ENCODE peak calls at places on chromosomes 3 and 15, in four cellular contexts. S is Peyer's patch, B is GM23248, G is kidney. Y is an unnamed sample. For H3K36me3, the result is how much of the 10 kb centered on the place peaks cover.

GRCh38 chr3:49901351-49902339 is 2.0 kb downstream of the MST1R start:
- DNase-seq in G (no peak), B (peak), S (no peak), Y (no peak)

GRCh38 chr3:117063910-117064309 is 354.3 kb downstream of the TUSC7 start:
- DNase-seq in S (no peak), G (no peak), B (peak), Y (no peak)

GRCh38 chr15:97084650-97085049 is 754.1 kb downstream of the NR2F2 start:
- DNase-seq in S (no peak), B (no peak), G (no peak), Y (no peak)

GRCh38 chr15:56731571-56731970 is 1.7 kb downstream of the ZNF280D start:
- DNase-seq in S (no peak), G (no peak), B (no peak), Y (no peak)

GRCh38 chr3:106578911-106579310 is 710.1 kb upstream of the CBLB start:
- DNase-seq in B (peak), S (no peak), G (no peak), Y (no peak)

GRCh38 chr3:62493116-62493801 is 119.9 kb upstream of the FEZF2 start:
- DNase-seq in G (no peak), B (peak), S (no peak), Y (no peak)

GRCh38 chr3:97871788-97872187 is 50.0 kb downstream of the CRYBG3 start:
- DNase-seq in S (no peak), B (peak), G (no peak), Y (no peak)

GRCh38 chr15:31478781-31479221 is 152.2 kb downstream of the KLF13 start:
- DNase-seq in S (no peak), B (no peak), G (peak), Y (no peak)

GRCh38 chr15:55282284-55282833 is 7.3 kb downstream of the RAB27A start:
- DNase-seq in G (no peak), B (peak), S (no peak), Y (no peak)

GRCh38 chr3:127804141-127804540 is 18.2 kb downstream of the MGLL start:
- DNase-seq in S (no peak), G (no peak), B (no peak), Y (no peak)

GRCh38 chr3:20935791-20936190 is 749.8 kb upstream of the SGO1 start:
- DNase-seq in S (no peak), G (no peak), B (peak), Y (no peak)

GRCh38 chr15:79682285-79682684 is 214.5 kb downstream of the MTHFS start:
- DNase-seq in G (peak), S (no peak), B (peak), Y (no peak)

GRCh38 chr3:190116551-190117067 is 4.1 kb downstream of the P3H2 start:
- DNase-seq in B (peak), G (no peak), S (no peak), Y (no peak)

GRCh38 chr3:151425640-151426336 is 35.1 kb downstream of the IGSF10 start:
- DNase-seq in B (peak), S (no peak), G (no peak), Y (no peak)

GRCh38 chr3:8767667-8768363 is 1.6 kb downstream of the OXTR start:
- DNase-seq in B (peak), S (no peak), G (no peak), Y (no peak)

GRCh38 chr15:42348083-42348482 is 11.2 kb upstream of the CAPN3 start:
- DNase-seq in S (no peak), G (no peak), B (peak), Y (no peak)

GRCh38 chr3:42911551-42911950 is 5.6 kb downstream of the ZNF662 start:
- DNase-seq in B (no peak), S (no peak), G (no peak), Y (no peak)
- H3K36me3 ChIP-seq in B (under half), S (under half), G (under half), Y (under half)

DNA sequence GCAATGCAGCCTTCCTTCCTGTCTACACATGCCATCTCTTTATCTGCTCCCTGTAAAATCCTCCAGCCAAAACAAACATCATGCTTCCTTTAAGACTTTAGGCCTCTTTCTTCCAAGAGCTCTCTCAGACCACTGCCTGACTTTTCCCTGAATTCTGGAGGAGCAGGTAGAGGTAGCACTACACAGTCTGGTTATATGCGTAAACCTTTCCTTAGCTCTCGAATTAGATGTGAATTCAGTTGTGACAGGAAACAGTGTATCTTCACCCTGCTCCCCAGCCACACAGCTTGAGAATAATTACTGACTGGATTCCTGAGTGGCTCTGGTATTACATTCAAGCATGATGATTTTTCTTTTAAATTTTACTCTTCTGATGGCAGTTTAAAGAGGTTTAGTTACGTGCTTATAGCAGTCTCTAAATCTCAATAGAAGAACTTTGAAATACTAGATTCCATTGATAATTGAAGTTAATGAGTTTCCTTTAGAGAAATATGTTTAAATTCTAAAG is 98.7 kb downstream of the FNDC3B start:
- DNase-seq in G (no peak), B (peak), S (no peak), Y (no peak)
- H3K4me3 ChIP-seq in G (no peak), B (no peak), S (no peak), Y (no peak)

GRCh38 chr3:52527732-52528595 is 5.7 kb downstream of the NT5DC2 start:
- DNase-seq in G (peak), S (no peak), B (no peak), Y (no peak)

GRCh38 chr3:52525666-52526065 is 8.0 kb downstream of the NT5DC2 start:
- DNase-seq in B (no peak), G (peak), S (no peak), Y (no peak)

GRCh38 chr3:52528596-52529375 is 4.9 kb downstream of the NT5DC2 start:
- DNase-seq in B (no peak), G (peak), S (no peak), Y (no peak)

GRCh38 chr3:52526151-52526561 is 7.5 kb downstream of the NT5DC2 start:
- DNase-seq in S (no peak), G (peak), B (no peak), Y (no peak)

GRCh38 chr3:52527039-52527731 is 6.5 kb downstream of the NT5DC2 start:
- DNase-seq in S (no peak), B (no peak), G (peak), Y (peak)
- H3K36me3 ChIP-seq in S (under half), B (under half), G (under half), Y (under half)

DNA sequence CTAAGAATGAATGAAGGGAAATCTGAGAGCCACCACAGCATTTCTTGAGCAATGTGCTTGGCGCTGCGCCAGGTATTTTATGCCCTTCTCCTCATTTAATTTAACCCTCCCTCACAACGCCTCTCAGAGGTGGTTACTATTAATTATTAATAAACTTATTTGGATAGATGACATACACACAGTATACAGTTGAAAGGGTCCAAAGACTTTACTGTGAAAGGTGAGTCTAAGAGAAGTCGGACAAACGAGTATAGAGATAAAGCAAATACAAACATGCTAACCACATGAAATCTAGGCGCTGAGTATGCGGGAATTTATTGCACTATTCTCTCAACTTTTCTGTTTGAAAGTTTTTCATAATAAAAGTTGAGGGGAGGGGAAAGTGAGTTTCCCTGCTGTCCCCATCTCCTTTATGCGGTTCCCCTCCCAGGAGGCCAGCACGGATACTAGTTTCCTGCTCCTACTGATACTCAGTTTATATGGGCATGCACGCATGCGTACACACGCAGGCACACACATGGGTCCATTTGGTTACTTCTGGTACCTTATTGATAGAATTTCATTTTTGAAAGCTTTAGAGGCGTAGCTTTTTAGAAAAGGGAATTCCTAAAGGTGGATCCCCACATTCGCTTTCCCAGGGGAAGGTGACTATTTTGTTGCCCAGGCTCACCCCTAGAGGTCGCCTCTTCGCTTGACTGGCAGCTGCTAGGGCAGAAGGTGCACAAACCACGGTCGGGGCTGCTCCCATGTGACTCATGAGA is 28.5 kb upstream of the KCTD6 start:
- DNase-seq in B (peak), G (peak), S (peak), Y (peak)
- H3K4me3 ChIP-seq in B (peak), G (peak), S (peak), Y (no peak)

DNA sequence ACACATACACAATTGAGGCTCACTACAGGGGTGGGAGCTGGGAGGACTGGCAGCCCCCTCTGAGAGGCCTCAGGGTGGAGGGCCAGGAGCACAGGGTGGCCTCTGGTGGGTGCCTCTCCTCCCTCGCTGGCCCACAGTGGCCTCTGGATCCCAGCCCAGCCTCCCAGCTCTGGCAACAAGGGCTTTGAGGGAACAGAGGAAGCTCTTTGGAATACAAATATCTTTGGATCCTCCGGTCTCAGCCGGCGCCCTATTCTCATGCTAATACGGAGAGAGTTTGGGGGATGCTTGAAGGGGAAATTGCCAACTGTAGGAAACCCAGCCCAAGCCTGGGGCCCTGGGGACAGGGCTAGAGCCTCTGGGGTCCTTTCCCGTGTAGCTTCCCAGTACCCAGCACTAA is 33.4 kb upstream of the INSYN1 start:
- DNase-seq in G (no peak), B (no peak), S (no peak), Y (no peak)
- H3K36me3 ChIP-seq in G (under half), B (under half), S (under half), Y (under half)

DNA sequence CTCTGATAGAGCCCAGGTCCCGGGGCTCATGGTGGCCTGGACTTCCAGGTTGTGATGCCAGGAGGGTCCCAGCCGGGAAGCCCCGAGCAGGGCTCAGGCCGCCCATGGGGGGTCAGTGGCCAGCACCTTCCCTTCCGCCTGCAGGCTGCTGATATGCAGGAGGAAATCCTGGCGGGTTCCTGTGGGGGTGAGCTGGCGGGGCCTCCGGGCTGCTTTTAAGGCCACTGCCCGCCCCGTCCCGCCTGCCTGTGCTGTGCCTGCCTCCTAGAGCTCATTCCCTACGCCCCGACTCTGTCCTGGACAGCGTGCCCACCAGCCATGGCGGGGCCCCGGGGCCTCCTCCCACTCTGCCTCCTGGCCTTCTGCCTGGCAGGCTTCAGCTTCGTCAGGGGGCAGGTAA is at the start of gene STAB1:
- DNase-seq in S (no peak), G (peak), B (no peak), Y (no peak)
- H3K4me3 ChIP-seq in S (peak), G (peak), B (no peak), Y (no peak)

GRCh38 chr3:13316603-13317002 is 103.5 kb downstream of the NUP210 start:
- DNase-seq in B (no peak), G (no peak), S (no peak), Y (no peak)
- H3K36me3 ChIP-seq in B (under half), G (under half), S (under half), Y (under half)

DNA sequence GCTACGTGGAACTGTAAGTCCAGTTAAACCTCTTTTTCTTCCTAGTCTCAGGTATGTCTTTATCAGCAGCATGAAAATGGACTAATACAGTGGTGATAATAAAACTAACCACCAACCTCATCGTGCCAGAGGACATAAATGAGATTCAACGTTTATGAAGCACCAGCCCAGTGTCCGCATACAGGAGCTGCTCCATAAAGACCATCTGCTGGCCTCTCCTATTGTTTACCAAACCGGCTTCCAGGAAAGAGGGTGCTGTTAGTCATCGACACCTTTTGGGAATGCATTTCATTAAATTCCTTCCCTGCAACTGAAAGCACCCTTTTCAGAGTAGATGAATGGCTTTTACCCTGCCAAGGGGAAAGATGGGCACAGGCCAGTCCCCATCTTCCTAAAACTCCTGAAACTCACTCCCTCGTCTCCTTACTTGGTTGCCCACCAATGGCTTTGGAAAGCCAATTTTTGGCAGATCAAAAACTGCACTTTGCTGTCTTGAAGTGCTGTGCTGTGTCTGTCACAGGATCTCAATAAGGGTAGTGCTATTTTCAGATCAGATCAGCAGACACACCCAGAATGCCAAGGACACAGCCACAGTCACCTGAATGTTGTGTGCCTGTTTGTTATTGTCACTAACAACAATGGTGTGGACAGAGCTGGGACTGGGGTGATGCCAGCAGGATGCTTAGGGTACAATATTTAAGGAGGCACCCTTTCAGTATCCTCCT is 122.2 kb downstream of the AQP9 start:
- DNase-seq in B (peak), S (no peak), G (no peak), Y (no peak)
- H3K4me3 ChIP-seq in B (no peak), S (no peak), G (no peak), Y (no peak)

DNA sequence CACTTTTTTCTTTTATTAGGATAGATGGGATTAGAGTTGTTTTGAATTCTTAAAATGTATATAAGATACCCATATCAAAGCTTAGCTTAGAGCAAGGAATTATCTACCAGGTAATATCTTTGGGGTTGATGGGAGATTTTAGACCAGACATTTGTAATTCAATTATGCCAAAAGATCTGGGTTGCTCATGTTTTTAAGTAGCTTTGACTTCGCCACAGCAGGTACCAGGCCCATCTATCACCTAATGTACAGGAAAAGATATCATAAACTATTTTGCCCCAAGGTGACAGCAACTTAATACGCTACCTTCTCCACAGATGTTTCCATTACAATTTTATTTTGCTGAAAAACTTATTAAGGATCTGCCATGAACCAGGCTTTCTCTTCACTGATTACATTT is 514.6 kb upstream of the ADAMTS9 start:
- DNase-seq in G (no peak), S (no peak), B (no peak), Y (no peak)
- H3K36me3 ChIP-seq in G (under half), S (under half), B (under half), Y (under half)

Y was measured in CD8-positive, alpha-beta memory T cell.